ENCODE peak calls at places on chromosomes 6 and 20, in five cellular contexts. One of them, this sample, is unnamed.

GRCh38 chr6:131657630-131658111 is 20.6 kb downstream of the ENPP3 start:
- DNase-seq in HTR-8/SVneo: no peak
- DNase-seq in body of pancreas: no peak
- DNase-seq in NCI-H748 treated with DMSO at 0.1 percent for 48 hours: no peak
- DNase-seq in GM03348: peak; percentile 63
- DNase-seq in this sample: no peak

GRCh38 chr6:163745566-163746400 is 331.3 kb downstream of the QKI start:
- DNase-seq in HTR-8/SVneo: peak; percentile 92
- DNase-seq in NCI-H748 treated with DMSO at 0.1 percent for 48 hours: no peak
- DNase-seq in body of pancreas: peak; percentile 42
- DNase-seq in GM03348: peak; percentile 85
- DNase-seq in this sample: no peak

GRCh38 chr6:87929843-87930288 is 117.8 kb upstream of the SPACA1 start:
- DNase-seq in HTR-8/SVneo: peak; percentile 83
- DNase-seq in body of pancreas: peak; percentile 86
- DNase-seq in GM03348: peak; percentile 90
- DNase-seq in NCI-H748 treated with DMSO at 0.1 percent for 48 hours: peak; percentile 54
- DNase-seq in this sample: peak; percentile 73

GRCh38 chr6:33191383-33192104 is 723 bp downstream of the COL11A2 start:
- DNase-seq in body of pancreas: peak; percentile 63
- DNase-seq in NCI-H748 treated with DMSO at 0.1 percent for 48 hours: no peak
- DNase-seq in HTR-8/SVneo: no peak
- DNase-seq in GM03348: no peak
- DNase-seq in this sample: peak; percentile 96

GRCh38 chr20:17650301-17650761 is 31.7 kb downstream of the RRBP1 start:
- DNase-seq in HTR-8/SVneo: no peak
- DNase-seq in NCI-H748 treated with DMSO at 0.1 percent for 48 hours: no peak
- DNase-seq in GM03348: no peak
- DNase-seq in body of pancreas: peak; percentile 15
- DNase-seq in this sample: no peak

GRCh38 chr6:21900730-21901129 is 307.2 kb downstream of the SOX4 start:
- DNase-seq in NCI-H748 treated with DMSO at 0.1 percent for 48 hours: no peak
- DNase-seq in body of pancreas: no peak
- DNase-seq in HTR-8/SVneo: no peak
- DNase-seq in GM03348: peak; percentile 17
- DNase-seq in this sample: no peak

GRCh38 chr6:91653954-91654843 is 1067.3 kb upstream of the MAP3K7 start:
- DNase-seq in NCI-H748 treated with DMSO at 0.1 percent for 48 hours: peak; percentile 92
- DNase-seq in body of pancreas: no peak
- DNase-seq in GM03348: no peak
- DNase-seq in HTR-8/SVneo: no peak
- DNase-seq in this sample: no peak

GRCh38 chr6:169045486-169045885 is 208.2 kb downstream of the THBS2 start:
- DNase-seq in NCI-H748 treated with DMSO at 0.1 percent for 48 hours: no peak
- DNase-seq in HTR-8/SVneo: no peak
- DNase-seq in body of pancreas: no peak
- DNase-seq in GM03348: no peak
- DNase-seq in this sample: no peak

GRCh38 chr20:13744403-13744802 is 40.3 kb downstream of the ESF1 start:
- DNase-seq in body of pancreas: no peak
- DNase-seq in HTR-8/SVneo: no peak
- DNase-seq in GM03348: no peak
- DNase-seq in NCI-H748 treated with DMSO at 0.1 percent for 48 hours: no peak
- DNase-seq in this sample: no peak